ENCODE peak calls at places on chromosome 3, in four cellular contexts. B is pancreas, X is breast epithelium, I is neural progenitor cell. S is an unnamed sample.

GRCh38 chr3:106294121-106294520 is 425.3 kb upstream of the CBLB start:
- DNase-seq in X (no peak), B (no peak), I (no peak), S (no peak)

GRCh38 chr3:181555681-181556080 is 156.0 kb upstream of the SOX2 start:
- DNase-seq in B (no peak), I (no peak), X (no peak), S (no peak)

GRCh38 chr3:128584412-128585020 is 66.1 kb downstream of the RPN1 start:
- DNase-seq in X (peak; percentile 60), B (peak; percentile 84), I (peak; percentile 90), S (no peak)

GRCh38 chr3:27559835-27560234 is 75.7 kb upstream of the SLC4A7 start:
- DNase-seq in I (no peak), X (peak; percentile 76), B (no peak), S (peak; percentile 80)

GRCh38 chr3:150050510-150050909 is 79.8 kb upstream of the PFN2 start:
- DNase-seq in B (no peak), I (no peak), X (no peak), S (no peak)

GRCh38 chr3:117630469-117630868 is 920.9 kb downstream of the TUSC7 start:
- DNase-seq in I (no peak), X (no peak), B (no peak), S (no peak)

GRCh38 chr3:161925749-161926360 is 429.2 kb downstream of the OTOL1 start:
- DNase-seq in X (no peak), I (no peak), B (no peak), S (no peak)

GRCh38 chr3:52670621-52671521 is 14.8 kb downstream of the PBRM1 start:
- DNase-seq in B (no peak), I (no peak), X (no peak), S (no peak)

GRCh38 chr3:52308308-52308707 is 7.8 kb upstream of the DNAH1 start:
- DNase-seq in I (no peak), X (no peak), B (no peak), S (no peak)

GRCh38 chr3:44237665-44238064 is 4.0 kb upstream of the TOPAZ1 start:
- DNase-seq in X (no peak), I (no peak), B (no peak), S (no peak)

GRCh38 chr3:174270841-174271240 is 588.3 kb upstream of the NAALADL2 start:
- DNase-seq in X (no peak), B (no peak), I (no peak), S (no peak)

GRCh38 chr3:69219101-69219708 is 96.8 kb upstream of the LMOD3 start:
- DNase-seq in I (no peak), X (no peak), B (no peak), S (no peak)

GRCh38 chr3:46896386-46896785 is 18.9 kb downstream of the PTH1R start:
- DNase-seq in B (no peak), I (no peak), X (no peak), S (no peak)

GRCh38 chr3:173465112-173465511 is 67.6 kb downstream of the NLGN1 start:
- DNase-seq in X (no peak), B (no peak), I (peak; percentile 6), S (no peak)

GRCh38 chr3:119609301-119609700 is 11.6 kb downstream of the PLA1A start:
- DNase-seq in B (no peak), X (no peak), I (no peak), S (no peak)

GRCh38 chr3:149398296-149398695 is 20.8 kb upstream of the TM4SF1 start:
- DNase-seq in X (no peak), I (no peak), B (no peak), S (no peak)

GRCh38 chr3:134079111-134079531 is 49.4 kb upstream of the SLCO2A1 start:
- DNase-seq in B (no peak), X (no peak), I (no peak), S (no peak)

GRCh38 chr3:123169492-123169929 is 32.2 kb upstream of the SEC22A start:
- DNase-seq in X (no peak), B (no peak), I (peak; percentile 88), S (no peak)

GRCh38 chr3:88677311-88677710 is 430.1 kb upstream of the EPHA3 start:
- DNase-seq in B (no peak), I (no peak), X (no peak), S (no peak)

GRCh38 chr3:87503901-87504498 is 227.6 kb upstream of the POU1F1 start:
- DNase-seq in I (peak; percentile 75), B (peak; percentile 54), X (no peak), S (no peak)

GRCh38 chr3:6204891-6205290 is 656.0 kb upstream of the GRM7 start:
- DNase-seq in B (no peak), X (no peak), I (no peak), S (no peak)

GRCh38 chr3:135896613-135897012 is 68.9 kb upstream of the PPP2R3A start:
- DNase-seq in I (no peak), X (no peak), B (no peak), S (no peak)

GRCh38 chr3:175193815-175194518 is 334.8 kb downstream of the NAALADL2 start:
- DNase-seq in B (no peak), X (no peak), I (no peak), S (no peak)

GRCh38 chr3:16665282-16665741 is 60.1 kb upstream of the DAZL start:
- DNase-seq in I (no peak), B (no peak), X (no peak), S (no peak)

GRCh38 chr3:139303216-139303615 is 40.6 kb upstream of the MRPS22 start:
- DNase-seq in I (no peak), B (no peak), X (no peak), S (no peak)

GRCh38 chr3:30263921-30264313 is 342.5 kb upstream of the TGFBR2 start:
- DNase-seq in B (no peak), X (no peak), I (no peak), S (no peak)

GRCh38 chr3:43365601-43366305 is 79.4 kb downstream of the SNRK start:
- DNase-seq in I (no peak), B (no peak), X (no peak), S (no peak)

GRCh38 chr3:102089904-102090492 is 240.7 kb downstream of the NFKBIZ start:
- DNase-seq in X (no peak), B (no peak), I (peak; percentile 18), S (no peak)

GRCh38 chr3:193377591-193377990 is 962 bp downstream of the ATP13A5 start:
- DNase-seq in I (no peak), X (no peak), B (no peak), S (no peak)
- H3K27ac ChIP-seq in I (no peak overlapping the region), X (no peak overlapping the region), B (no peak overlapping the region), S (no peak overlapping the region)

GRCh38 chr3:50336452-50337174 is 4.0 kb downstream of the RASSF1 start:
- DNase-seq in I (peak; percentile 37), X (no peak), B (no peak), S (no peak)

GRCh38 chr3:50333744-50334328 is 5.8 kb upstream of the TUSC2 start:
- DNase-seq in B (no peak), X (no peak), I (no peak), S (no peak)

GRCh38 chr3:50337175-50337861 is 3.3 kb downstream of the RASSF1 start:
- DNase-seq in B (peak; percentile 99), X (peak; percentile 99), I (peak; percentile 99), S (peak; percentile 99)

GRCh38 chr3:50331364-50331907 is 3.4 kb upstream of the TUSC2 start:
- DNase-seq in I (no peak), X (no peak), B (no peak), S (no peak)

GRCh38 chr3:50334339-50335075 is 6.1 kb downstream of the RASSF1 start:
- DNase-seq in X (no peak), I (no peak), B (no peak), S (no peak)
- H3K4me1 ChIP-seq in X (peaks cover 9% of the 10 kb centered on the region), I (peaks cover 15% of the 10 kb centered on the region), B (peaks cover 10% of the 10 kb centered on the region), S (peaks cover 17% of the 10 kb centered on the region)

GRCh38 chr3:8794247-8794646 is 24.8 kb upstream of the OXTR start:
- DNase-seq in B (no peak), X (no peak), I (no peak), S (no peak)

GRCh38 chr3:8805774-8806173 is 36.4 kb upstream of the OXTR start:
- DNase-seq in B (no peak), I (no peak), X (no peak), S (no peak)

GRCh38 chr3:8802256-8802655 is 32.8 kb upstream of the OXTR start:
- DNase-seq in I (no peak), X (no peak), B (no peak), S (no peak)

DNA sequence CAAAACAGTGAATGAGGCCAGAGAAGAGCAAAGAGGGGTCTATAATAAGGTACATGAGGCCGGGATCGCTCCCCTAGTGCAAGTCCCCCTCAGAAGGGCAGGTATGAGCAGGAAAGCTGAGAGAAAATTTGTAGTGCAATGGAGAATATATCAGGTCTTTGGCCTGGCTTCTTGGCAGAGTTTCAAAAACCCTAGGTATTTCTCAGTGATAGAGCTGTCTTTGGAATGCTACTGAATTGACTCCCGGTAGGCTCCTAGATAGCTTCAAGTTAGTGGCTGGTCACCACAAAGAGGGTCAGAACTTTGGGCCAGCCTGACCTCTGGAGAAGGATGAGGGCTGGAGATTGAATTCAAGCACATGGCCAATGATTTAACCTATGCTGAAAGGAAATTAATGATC is 30.6 kb upstream of the OXTR start:
- DNase-seq in X (no peak), B (no peak), I (no peak), S (no peak)
- H3K4me3 ChIP-seq in X (no peak overlapping the region), B (no peak overlapping the region), I (no peak overlapping the region), S (no peak overlapping the region)

DNA sequence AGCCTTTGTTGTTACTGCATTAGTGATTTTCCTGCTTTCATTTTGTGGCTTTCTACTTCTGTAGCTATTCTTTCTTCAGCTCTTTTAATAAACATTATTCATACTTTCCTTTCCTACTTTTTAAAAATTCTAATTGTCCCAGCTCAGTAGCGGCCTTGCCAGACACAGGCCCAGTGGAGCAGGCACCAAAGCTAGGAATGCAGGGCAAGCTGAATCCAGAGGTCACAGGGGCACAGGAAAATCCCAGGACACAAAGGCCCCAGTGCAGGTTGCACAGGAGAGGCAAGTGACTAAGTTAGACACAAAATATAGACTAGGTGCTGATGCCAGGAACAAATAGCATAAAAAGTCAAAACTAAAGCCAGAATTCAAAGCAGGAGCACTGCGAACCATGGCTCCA is 49.0 kb upstream of the CCDC80 start:
- DNase-seq in I (peak; percentile 65), X (no peak), B (no peak), S (no peak)
- H3K27ac ChIP-seq in I (peak overlapping the region; percentile 57), X (no peak overlapping the region), B (no peak overlapping the region), S (no peak overlapping the region)

GRCh38 chr3:156491192-156491591 is 63.7 kb downstream of the SSR3 start:
- DNase-seq in B (no peak), X (no peak), I (no peak), S (no peak)

GRCh38 chr3:156489462-156489911 is 65.4 kb downstream of the SSR3 start:
- DNase-seq in X (no peak), I (no peak), B (no peak), S (no peak)

GRCh38 chr3:156493887-156494286 is 61.0 kb downstream of the SSR3 start:
- DNase-seq in X (no peak), B (no peak), I (no peak), S (no peak)

GRCh38 chr3:156495816-156496215 is 59.1 kb downstream of the SSR3 start:
- DNase-seq in X (no peak), B (no peak), I (no peak), S (no peak)

GRCh38 chr3:156492801-156493261 is 62.1 kb downstream of the SSR3 start:
- DNase-seq in X (no peak), I (no peak), B (no peak), S (no peak)
- H3K4me1 ChIP-seq in X (no peaks in the 10 kb centered on the region), I (no peaks in the 10 kb centered on the region), B (no peaks in the 10 kb centered on the region), S (peaks cover 14% of the 10 kb centered on the region)

GRCh38 chr3:142863965-142864924 is 24.6 kb downstream of the PCOLCE2 start:
- DNase-seq in X (no peak), I (no peak), B (no peak), S (no peak)
- H3K4me3 ChIP-seq in X (no peak overlapping the region), I (no peak overlapping the region), B (no peak overlapping the region), S (no peak overlapping the region)

GRCh38 chr3:14453841-14454630 is 51.6 kb downstream of the SLC6A6 start:
- DNase-seq in I (no peak), B (no peak), X (no peak), S (no peak)
- H3K27ac ChIP-seq in I (no peak overlapping the region), B (no peak overlapping the region), X (peak overlapping the region; percentile 89), S (peak overlapping the region; percentile 91)